ENCODE peak calls at places on chromosomes 13 and 19, in ten cellular contexts. V, U, X, D, J, T, B, E, C and Z are unnamed samples.

GRCh38 chr13:111460548-111461444 is 140.4 kb downstream of the TEX29 start:
- DNase-seq in C (peak), T (no peak), D (peak), V (no peak), B (no peak), X (no peak), E (no peak), U (no peak), J (no peak), Z (no peak)

GRCh38 chr19:58364127-58364526 is 1.6 kb upstream of the ZNF497 start:
- DNase-seq in X (no peak), C (no peak), T (no peak), E (no peak), J (no peak), U (no peak), D (no peak), B (no peak), V (no peak), Z (no peak)

GRCh38 chr19:1671716-1672037 is 19.3 kb upstream of the TCF3 start:
- DNase-seq in B (no peak), U (no peak), V (no peak), J (no peak), T (no peak), C (no peak), E (no peak), X (no peak), D (no peak), Z (no peak)

GRCh38 chr13:90696254-90696653 is 651.2 kb upstream of the MIR17HG start:
- DNase-seq in U (no peak), D (no peak), J (no peak), E (no peak), T (no peak), X (no peak), V (no peak), B (no peak), C (peak), Z (no peak)

GRCh38 chr13:26459276-26460131 is 98.0 kb upstream of the WASF3 start:
- DNase-seq in U (no peak), X (no peak), C (peak), V (no peak), D (no peak), J (no peak), T (no peak), B (peak), E (no peak), Z (no peak)

GRCh38 chr19:16594681-16595091 is 22.5 kb upstream of the SLC35E1 start:
- DNase-seq in B (no peak), X (no peak), D (no peak), U (no peak), T (no peak), C (no peak), V (peak), J (no peak), E (no peak), Z (no peak)

GRCh38 chr13:41136396-41137031 is 3.9 kb upstream of the KBTBD6 start:
- DNase-seq in U (no peak), D (no peak), C (no peak), J (no peak), X (no peak), V (no peak), T (no peak), B (no peak), E (no peak), Z (no peak)

GRCh38 chr13:77800219-77800618 is 102.7 kb downstream of the SLAIN1 start:
- DNase-seq in J (no peak), D (no peak), B (no peak), V (no peak), U (no peak), X (no peak), T (no peak), E (no peak), C (peak), Z (no peak)

GRCh38 chr13:83941669-83942335 is 59.5 kb upstream of the SLITRK1 start:
- DNase-seq in E (no peak), X (no peak), B (no peak), C (no peak), T (no peak), J (no peak), V (no peak), D (no peak), U (no peak), Z (no peak)

GRCh38 chr19:6464070-6464873 is at the start of gene CRB3:
- DNase-seq in U (peak), J (no peak), D (no peak), E (no peak), X (no peak), B (no peak), T (no peak), V (no peak), C (no peak), Z (no peak)

GRCh38 chr19:45117167-45117594 is 24.2 kb downstream of the PPP1R37 start:
- DNase-seq in C (no peak), D (no peak), V (no peak), E (no peak), T (peak), J (peak), U (no peak), B (no peak), X (no peak), Z (peak)

GRCh38 chr19:35720648-35721047 is 2.8 kb downstream of the KMT2B start:
- DNase-seq in B (no peak), D (no peak), U (no peak), X (no peak), C (no peak), E (no peak), J (no peak), T (no peak), V (no peak), Z (no peak)

GRCh38 chr19:38090561-38090960 is 133.5 kb downstream of the DPF1 start:
- DNase-seq in V (no peak), X (peak), U (no peak), J (no peak), B (peak), C (no peak), D (peak), E (peak), T (no peak), Z (no peak)

GRCh38 chr13:44244288-44244687 is 129.3 kb upstream of the SERP2 start:
- DNase-seq in V (no peak), X (no peak), E (no peak), J (no peak), B (no peak), U (no peak), T (no peak), C (peak), D (no peak), Z (no peak)

GRCh38 chr19:6273701-6274601 is 5.8 kb downstream of the MLLT1 start:
- DNase-seq in J (no peak), V (no peak), X (peak), T (no peak), U (no peak), E (peak), B (peak), D (peak), C (peak), Z (no peak)

GRCh38 chr13:33797622-33798021 is 20.3 kb upstream of the RFC3 start:
- DNase-seq in U (no peak), E (no peak), D (peak), B (no peak), T (no peak), C (peak), J (no peak), X (no peak), V (no peak), Z (no peak)

GRCh38 chr19:28493881-28494280 is 719.1 kb downstream of the UQCRFS1 start:
- DNase-seq in U (no peak), J (no peak), X (no peak), D (no peak), T (no peak), C (no peak), V (no peak), E (no peak), B (no peak), Z (no peak)

GRCh38 chr19:18470787-18471186 is 32.9 kb upstream of the ISYNA1 start:
- DNase-seq in D (no peak), E (no peak), V (no peak), C (no peak), X (no peak), J (no peak), T (no peak), U (no peak), B (no peak), Z (no peak)

GRCh38 chr13:38202730-38203129 is 146.9 kb upstream of the UFM1 start:
- DNase-seq in U (no peak), J (no peak), C (peak), E (no peak), T (no peak), X (no peak), B (no peak), V (no peak), D (no peak), Z (no peak)

GRCh38 chr13:30569901-30570576 is 47.7 kb upstream of the USPL1 start:
- DNase-seq in D (peak), T (no peak), V (no peak), B (no peak), X (no peak), E (no peak), U (no peak), C (peak), J (no peak), Z (no peak)

GRCh38 chr19:17001603-17002183 is 24.9 kb downstream of the CPAMD8 start:
- DNase-seq in U (peak), D (no peak), C (no peak), X (no peak), V (peak), B (peak), J (peak), E (no peak), T (peak), Z (no peak)

GRCh38 chr13:94196426-94196825 is 283.1 kb downstream of the DCT start:
- DNase-seq in U (no peak), D (no peak), X (no peak), B (no peak), J (no peak), E (no peak), T (no peak), C (no peak), V (no peak), Z (no peak)

GRCh38 chr19:51365211-51366049 is 758 bp downstream of the ETFB start:
- DNase-seq in C (peak), T (no peak), E (no peak), D (peak), U (no peak), V (no peak), B (no peak), X (no peak), J (no peak), Z (no peak)

GRCh38 chr13:57633950-57634828 is 2.6 kb downstream of the PCDH17 start:
- DNase-seq in B (peak), D (no peak), X (peak), C (no peak), U (no peak), J (no peak), V (no peak), E (no peak), T (no peak), Z (no peak)

GRCh38 chr19:29942404-29943261 is 594 bp downstream of the URI1 start:
- DNase-seq in U (peak), T (peak), B (peak), V (peak), C (peak), X (peak), J (peak), E (peak), D (peak), Z (peak)

GRCh38 chr13:97766749-97767148 is 186.7 kb upstream of the IPO5 start:
- DNase-seq in D (no peak), T (no peak), U (no peak), B (no peak), V (no peak), C (no peak), J (no peak), E (no peak), X (no peak), Z (no peak)

GRCh38 chr19:49890349-49891311 is 6.1 kb downstream of the IL4I1 start:
- DNase-seq in X (no peak), C (peak), V (peak), U (peak), B (peak), E (no peak), J (peak), T (peak), D (peak), Z (peak)

GRCh38 chr13:102333320-102334181 is 68.3 kb downstream of the FGF14 start:
- DNase-seq in T (no peak), D (no peak), E (peak), U (no peak), V (no peak), B (no peak), X (no peak), J (no peak), C (no peak), Z (no peak)

GRCh38 chr19:54462072-54462712 is 1.4 kb downstream of the LENG9 start:
- DNase-seq in D (no peak), J (no peak), X (no peak), C (peak), T (no peak), V (no peak), U (no peak), B (no peak), E (no peak), Z (no peak)

GRCh38 chr13:67619987-67620386 is 389.9 kb upstream of the PCDH9 start:
- DNase-seq in X (no peak), V (no peak), C (no peak), D (no peak), J (no peak), U (no peak), B (no peak), T (no peak), E (no peak), Z (no peak)

GRCh38 chr19:15417699-15418098 is 1.1 kb downstream of the AKAP8L start:
- DNase-seq in E (peak), X (no peak), C (peak), T (no peak), J (no peak), B (no peak), D (peak), U (no peak), V (no peak), Z (no peak)

GRCh38 chr19:42553292-42554045 is 25.2 kb upstream of the CEACAM1 start:
- DNase-seq in X (no peak), J (no peak), T (no peak), E (no peak), B (peak), V (no peak), C (peak), U (no peak), D (peak), Z (no peak)

GRCh38 chr19:739998-740715 is 10.8 kb upstream of the MISP start:
- DNase-seq in B (no peak), X (no peak), D (no peak), J (no peak), T (no peak), V (no peak), U (no peak), C (no peak), E (no peak), Z (no peak)

GRCh38 chr19:9178901-9179300 is at the start of gene OR7D2:
- DNase-seq in E (no peak), U (no peak), T (no peak), D (no peak), C (no peak), J (no peak), B (no peak), V (no peak), X (no peak), Z (no peak)

GRCh38 chr13:50082426-50083283 is 67.4 kb downstream of the KCNRG start:
- DNase-seq in B (peak), D (peak), J (peak), T (peak), C (peak), E (peak), U (peak), X (peak), V (peak), Z (peak)

GRCh38 chr13:66362485-66362884 is 867.7 kb downstream of the PCDH9 start:
- DNase-seq in U (no peak), T (no peak), D (no peak), B (no peak), J (no peak), V (no peak), X (no peak), C (no peak), E (no peak), Z (no peak)